ENCODE peak calls at places on chromosomes 4 and X, in ten cellular contexts. One of them, this sample, is unnamed.

GRCh38 chr4:40212674-40213504 is 16.1 kb downstream of the RHOH start:
- DNase-seq in effector memory CD4-positive, alpha-beta T cell: no peak
- DNase-seq in A549: no peak
- DNase-seq in lower lobe of right lung: no peak
- DNase-seq in heart left ventricle: no peak
- DNase-seq in HepG2: no peak
- DNase-seq in aorta: no peak
- DNase-seq in CD8-positive, alpha-beta memory T cell: no peak
- DNase-seq in coronary artery: no peak
- DNase-seq in vagina: no peak
- DNase-seq in this sample: no peak

GRCh38 chr4:150106886-150107285 is 28.6 kb downstream of the DCLK2 start:
- DNase-seq in A549: no peak
- DNase-seq in effector memory CD4-positive, alpha-beta T cell: no peak
- DNase-seq in HepG2: no peak
- DNase-seq in coronary artery: no peak
- DNase-seq in aorta: no peak
- DNase-seq in heart left ventricle: no peak
- DNase-seq in lower lobe of right lung: no peak
- DNase-seq in vagina: no peak
- DNase-seq in CD8-positive, alpha-beta memory T cell: no peak
- DNase-seq in this sample: no peak

GRCh38 chrX:19563746-19564145 is 48.4 kb upstream of the MAP3K15 start:
- DNase-seq in vagina: no peak
- DNase-seq in coronary artery: no peak
- DNase-seq in effector memory CD4-positive, alpha-beta T cell: no peak
- DNase-seq in A549: no peak
- DNase-seq in CD8-positive, alpha-beta memory T cell: no peak
- DNase-seq in heart left ventricle: no peak
- DNase-seq in lower lobe of right lung: no peak
- DNase-seq in aorta: no peak
- DNase-seq in HepG2: no peak
- DNase-seq in this sample: no peak

GRCh38 chr4:158322119-158322518 is 111.8 kb downstream of the TMEM144 start:
- DNase-seq in lower lobe of right lung: no peak
- DNase-seq in coronary artery: no peak
- DNase-seq in heart left ventricle: no peak
- DNase-seq in aorta: no peak
- DNase-seq in A549: no peak
- DNase-seq in effector memory CD4-positive, alpha-beta T cell: no peak
- DNase-seq in CD8-positive, alpha-beta memory T cell: no peak
- DNase-seq in HepG2: no peak
- DNase-seq in vagina: no peak
- DNase-seq in this sample: no peak

GRCh38 chr4:53647547-53647946 is 56.3 kb upstream of the LNX1 start:
- DNase-seq in HepG2: no peak
- DNase-seq in A549: no peak
- DNase-seq in aorta: no peak
- DNase-seq in vagina: no peak
- DNase-seq in CD8-positive, alpha-beta memory T cell: no peak
- DNase-seq in lower lobe of right lung: no peak
- DNase-seq in effector memory CD4-positive, alpha-beta T cell: no peak
- DNase-seq in coronary artery: no peak
- DNase-seq in heart left ventricle: no peak
- DNase-seq in this sample: no peak

GRCh38 chr4:151865327-151865726 is 104.5 kb upstream of the GATB start:
- DNase-seq in coronary artery: no peak
- DNase-seq in A549: no peak
- DNase-seq in vagina: no peak
- DNase-seq in HepG2: no peak
- DNase-seq in aorta: peak
- DNase-seq in lower lobe of right lung: peak
- DNase-seq in heart left ventricle: peak
- DNase-seq in effector memory CD4-positive, alpha-beta T cell: no peak
- DNase-seq in CD8-positive, alpha-beta memory T cell: no peak
- DNase-seq in this sample: peak

GRCh38 chrX:103878466-103879151 is 46.6 kb upstream of the RAB9B start:
- DNase-seq in coronary artery: no peak
- DNase-seq in A549: no peak
- DNase-seq in effector memory CD4-positive, alpha-beta T cell: no peak
- DNase-seq in HepG2: peak
- DNase-seq in lower lobe of right lung: no peak
- DNase-seq in heart left ventricle: peak
- DNase-seq in aorta: no peak
- DNase-seq in vagina: no peak
- DNase-seq in CD8-positive, alpha-beta memory T cell: no peak
- DNase-seq in this sample: no peak

GRCh38 chr4:138243369-138243768 is 1.2 kb upstream of the SLC7A11 start:
- DNase-seq in aorta: no peak
- DNase-seq in HepG2: no peak
- DNase-seq in lower lobe of right lung: no peak
- DNase-seq in A549: no peak
- DNase-seq in heart left ventricle: no peak
- DNase-seq in coronary artery: no peak
- DNase-seq in CD8-positive, alpha-beta memory T cell: no peak
- DNase-seq in effector memory CD4-positive, alpha-beta T cell: no peak
- DNase-seq in vagina: no peak
- DNase-seq in this sample: no peak

GRCh38 chrX:13121020-13121419 is 76.6 kb upstream of the FAM9C start:
- DNase-seq in vagina: no peak
- DNase-seq in aorta: no peak
- DNase-seq in heart left ventricle: no peak
- DNase-seq in HepG2: no peak
- DNase-seq in coronary artery: no peak
- DNase-seq in CD8-positive, alpha-beta memory T cell: no peak
- DNase-seq in A549: no peak
- DNase-seq in lower lobe of right lung: no peak
- DNase-seq in effector memory CD4-positive, alpha-beta T cell: no peak
- DNase-seq in this sample: no peak

GRCh38 chrX:24242649-24243556 is 71.0 kb downstream of the SUPT20HL2 start:
- DNase-seq in coronary artery: peak
- DNase-seq in CD8-positive, alpha-beta memory T cell: no peak
- DNase-seq in heart left ventricle: peak
- DNase-seq in aorta: peak
- DNase-seq in effector memory CD4-positive, alpha-beta T cell: no peak
- DNase-seq in HepG2: peak
- DNase-seq in A549: no peak
- DNase-seq in lower lobe of right lung: no peak
- DNase-seq in vagina: peak
- DNase-seq in this sample: no peak

GRCh38 chr4:17811078-17811603 is 362 bp downstream of the NCAPG start:
- DNase-seq in A549: no peak
- DNase-seq in effector memory CD4-positive, alpha-beta T cell: peak
- DNase-seq in coronary artery: no peak
- DNase-seq in CD8-positive, alpha-beta memory T cell: no peak
- DNase-seq in vagina: no peak
- DNase-seq in heart left ventricle: peak
- DNase-seq in aorta: peak
- DNase-seq in HepG2: no peak
- DNase-seq in lower lobe of right lung: no peak
- DNase-seq in this sample: no peak

GRCh38 chr4:43843501-43843900 is 605.1 kb downstream of the KCTD8 start:
- DNase-seq in A549: no peak
- DNase-seq in coronary artery: no peak
- DNase-seq in vagina: no peak
- DNase-seq in HepG2: peak
- DNase-seq in heart left ventricle: no peak
- DNase-seq in effector memory CD4-positive, alpha-beta T cell: no peak
- DNase-seq in aorta: no peak
- DNase-seq in lower lobe of right lung: no peak
- DNase-seq in CD8-positive, alpha-beta memory T cell: no peak
- DNase-seq in this sample: no peak

GRCh38 chr4:175048111-175048784 is 130.1 kb downstream of the ADAM29 start:
- DNase-seq in coronary artery: no peak
- DNase-seq in effector memory CD4-positive, alpha-beta T cell: no peak
- DNase-seq in aorta: no peak
- DNase-seq in heart left ventricle: no peak
- DNase-seq in CD8-positive, alpha-beta memory T cell: no peak
- DNase-seq in vagina: no peak
- DNase-seq in A549: no peak
- DNase-seq in HepG2: no peak
- DNase-seq in lower lobe of right lung: no peak
- DNase-seq in this sample: no peak

GRCh38 chr4:155828628-155829027 is 37.4 kb downstream of the ASIC5 start:
- DNase-seq in aorta: no peak
- DNase-seq in vagina: no peak
- DNase-seq in effector memory CD4-positive, alpha-beta T cell: no peak
- DNase-seq in CD8-positive, alpha-beta memory T cell: no peak
- DNase-seq in coronary artery: no peak
- DNase-seq in A549: no peak
- DNase-seq in heart left ventricle: no peak
- DNase-seq in lower lobe of right lung: no peak
- DNase-seq in HepG2: no peak
- DNase-seq in this sample: no peak

GRCh38 chr4:110211007-110211769 is 12.8 kb upstream of the ELOVL6 start:
- DNase-seq in CD8-positive, alpha-beta memory T cell: peak
- DNase-seq in lower lobe of right lung: no peak
- DNase-seq in HepG2: peak
- DNase-seq in effector memory CD4-positive, alpha-beta T cell: no peak
- DNase-seq in aorta: no peak
- DNase-seq in heart left ventricle: no peak
- DNase-seq in A549: peak
- DNase-seq in vagina: no peak
- DNase-seq in coronary artery: no peak
- DNase-seq in this sample: no peak

GRCh38 chr4:156958276-156959074 is 13.1 kb downstream of the PDGFC start:
- DNase-seq in A549: no peak
- DNase-seq in heart left ventricle: no peak
- DNase-seq in vagina: no peak
- DNase-seq in coronary artery: no peak
- DNase-seq in lower lobe of right lung: no peak
- DNase-seq in effector memory CD4-positive, alpha-beta T cell: no peak
- DNase-seq in CD8-positive, alpha-beta memory T cell: no peak
- DNase-seq in aorta: no peak
- DNase-seq in HepG2: no peak
- DNase-seq in this sample: no peak

GRCh38 chr4:14345356-14345775 is 656.9 kb upstream of the CPEB2 start:
- DNase-seq in effector memory CD4-positive, alpha-beta T cell: no peak
- DNase-seq in heart left ventricle: no peak
- DNase-seq in HepG2: no peak
- DNase-seq in vagina: no peak
- DNase-seq in CD8-positive, alpha-beta memory T cell: no peak
- DNase-seq in A549: no peak
- DNase-seq in lower lobe of right lung: no peak
- DNase-seq in aorta: no peak
- DNase-seq in coronary artery: no peak
- DNase-seq in this sample: no peak

GRCh38 chr4:177008071-177008835 is 215.5 kb upstream of the VEGFC start:
- DNase-seq in aorta: no peak
- DNase-seq in HepG2: no peak
- DNase-seq in CD8-positive, alpha-beta memory T cell: no peak
- DNase-seq in heart left ventricle: no peak
- DNase-seq in vagina: no peak
- DNase-seq in A549: no peak
- DNase-seq in lower lobe of right lung: no peak
- DNase-seq in coronary artery: no peak
- DNase-seq in effector memory CD4-positive, alpha-beta T cell: no peak
- DNase-seq in this sample: no peak

GRCh38 chrX:10099411-10099810 is 57.4 kb upstream of the CLCN4 start:
- DNase-seq in aorta: no peak
- DNase-seq in A549: no peak
- DNase-seq in vagina: no peak
- DNase-seq in coronary artery: no peak
- DNase-seq in HepG2: no peak
- DNase-seq in CD8-positive, alpha-beta memory T cell: no peak
- DNase-seq in heart left ventricle: no peak
- DNase-seq in lower lobe of right lung: no peak
- DNase-seq in effector memory CD4-positive, alpha-beta T cell: no peak
- DNase-seq in this sample: no peak
- H3K4me3 ChIP-seq in aorta: no peak
- H3K4me3 ChIP-seq in A549: no peak
- H3K4me3 ChIP-seq in vagina: no peak
- H3K4me3 ChIP-seq in coronary artery: no peak
- H3K4me3 ChIP-seq in HepG2: no peak
- H3K4me3 ChIP-seq in CD8-positive, alpha-beta memory T cell: peak
- H3K4me3 ChIP-seq in heart left ventricle: no peak
- H3K4me3 ChIP-seq in lower lobe of right lung: peak
- H3K4me3 ChIP-seq in effector memory CD4-positive, alpha-beta T cell: peak
- H3K4me3 ChIP-seq in this sample: no peak

GRCh38 chrX:115561605-115562491 is 874 bp downstream of the PLS3 start:
- DNase-seq in coronary artery: peak
- DNase-seq in A549: peak
- DNase-seq in aorta: peak
- DNase-seq in lower lobe of right lung: peak
- DNase-seq in effector memory CD4-positive, alpha-beta T cell: no peak
- DNase-seq in heart left ventricle: peak
- DNase-seq in CD8-positive, alpha-beta memory T cell: no peak
- DNase-seq in HepG2: peak
- DNase-seq in vagina: peak
- DNase-seq in this sample: peak
- H3K27ac ChIP-seq in coronary artery: peak
- H3K27ac ChIP-seq in A549: peak
- H3K27ac ChIP-seq in aorta: peak
- H3K27ac ChIP-seq in lower lobe of right lung: peak
- H3K27ac ChIP-seq in effector memory CD4-positive, alpha-beta T cell: no peak
- H3K27ac ChIP-seq in heart left ventricle: peak
- H3K27ac ChIP-seq in CD8-positive, alpha-beta memory T cell: no peak
- H3K27ac ChIP-seq in HepG2: peak
- H3K27ac ChIP-seq in vagina: peak
- H3K27ac ChIP-seq in this sample: peak

GRCh38 chr4:186717556-186717955 is 6.1 kb downstream of the FAT1 start:
- DNase-seq in vagina: no peak
- DNase-seq in coronary artery: no peak
- DNase-seq in A549: no peak
- DNase-seq in lower lobe of right lung: no peak
- DNase-seq in CD8-positive, alpha-beta memory T cell: no peak
- DNase-seq in HepG2: no peak
- DNase-seq in aorta: no peak
- DNase-seq in effector memory CD4-positive, alpha-beta T cell: no peak
- DNase-seq in heart left ventricle: no peak
- DNase-seq in this sample: no peak
- H3K4me3 ChIP-seq in vagina: no peak
- H3K4me3 ChIP-seq in coronary artery: no peak
- H3K4me3 ChIP-seq in A549: no peak
- H3K4me3 ChIP-seq in lower lobe of right lung: no peak
- H3K4me3 ChIP-seq in CD8-positive, alpha-beta memory T cell: no peak
- H3K4me3 ChIP-seq in HepG2: no peak
- H3K4me3 ChIP-seq in aorta: no peak
- H3K4me3 ChIP-seq in effector memory CD4-positive, alpha-beta T cell: no peak
- H3K4me3 ChIP-seq in heart left ventricle: no peak
- H3K4me3 ChIP-seq in this sample: no peak

DNA sequence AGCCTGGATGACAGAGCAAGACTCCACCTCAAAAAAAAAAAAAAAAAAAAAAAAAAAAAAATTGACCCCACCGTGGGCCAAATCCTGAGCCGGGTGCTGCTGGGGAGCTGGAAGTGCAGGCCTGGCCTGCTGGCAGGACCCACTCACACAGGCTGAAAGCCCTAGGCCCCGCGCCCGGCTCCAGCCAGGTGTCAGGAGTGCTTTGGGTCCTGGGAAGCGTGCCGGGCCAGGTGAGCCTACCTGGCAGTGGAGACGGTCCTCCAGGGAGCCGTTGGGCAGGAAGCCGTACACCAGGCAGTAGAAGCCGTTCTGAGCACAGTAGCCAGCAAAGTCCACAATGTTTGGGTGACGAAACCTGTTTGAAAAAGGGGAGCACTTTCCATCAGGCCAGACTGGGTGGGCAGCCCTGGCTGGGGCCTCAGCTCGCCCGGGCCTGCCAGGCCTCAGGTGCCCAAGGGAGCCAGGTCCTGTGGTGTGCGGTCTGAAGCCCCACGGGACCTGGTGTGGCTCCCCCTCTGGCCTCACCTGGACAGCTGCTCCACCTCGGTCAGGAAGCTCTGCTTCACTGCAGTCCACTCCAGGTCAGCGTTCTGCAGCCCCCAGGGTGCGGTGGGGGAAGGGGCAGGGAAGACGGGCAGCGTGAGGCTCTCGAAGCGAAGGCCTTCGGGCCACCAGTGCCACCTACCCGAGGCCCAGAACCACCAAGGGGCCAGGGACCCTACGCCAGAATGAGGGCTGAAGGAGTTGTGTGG is 1.8 kb downstream of the IRAK1 start:
- DNase-seq in effector memory CD4-positive, alpha-beta T cell: no peak
- DNase-seq in HepG2: no peak
- DNase-seq in coronary artery: no peak
- DNase-seq in aorta: peak
- DNase-seq in CD8-positive, alpha-beta memory T cell: no peak
- DNase-seq in vagina: no peak
- DNase-seq in lower lobe of right lung: no peak
- DNase-seq in A549: no peak
- DNase-seq in heart left ventricle: no peak
- DNase-seq in this sample: no peak
- H3K27ac ChIP-seq in effector memory CD4-positive, alpha-beta T cell: no peak
- H3K27ac ChIP-seq in HepG2: peak
- H3K27ac ChIP-seq in coronary artery: peak
- H3K27ac ChIP-seq in aorta: no peak
- H3K27ac ChIP-seq in CD8-positive, alpha-beta memory T cell: peak
- H3K27ac ChIP-seq in vagina: no peak
- H3K27ac ChIP-seq in lower lobe of right lung: peak
- H3K27ac ChIP-seq in A549: peak
- H3K27ac ChIP-seq in heart left ventricle: no peak
- H3K27ac ChIP-seq in this sample: no peak

This sample was measured in upper lobe of right lung.